ENCODE peak calls at places on chromosomes 16 and 17, in five cellular contexts. D, H, Z, I and W are unnamed samples.
A peak's percentile ranks its signal among the peaks of the same experiment; 100 is the strongest.

GRCh38 chr17:82914375-82914774 is 74.6 kb upstream of the ZNF750 start:
- DNase-seq in I (peak; percentile 10), Z (no peak), H (no peak), D (peak; percentile 59), W (no peak)

GRCh38 chr17:65433592-65433991 is 127.9 kb downstream of the AXIN2 start:
- DNase-seq in D (no peak), H (no peak), I (no peak), Z (peak; percentile 51), W (no peak)

GRCh38 chr16:1691276-1691675 is 13.2 kb downstream of the JPT2 start:
- DNase-seq in I (peak; percentile 59), H (no peak), D (no peak), Z (peak; percentile 27), W (no peak)

GRCh38 chr16:85746431-85747227 is 4.3 kb downstream of the C16orf74 start:
- DNase-seq in H (no peak), I (peak; percentile 72), D (no peak), Z (peak; percentile 37), W (no peak)

GRCh38 chr17:8122923-8123694 is 797 bp downstream of the HES7 start:
- DNase-seq in D (no peak), I (peak; percentile 67), Z (no peak), H (no peak), W (no peak)

GRCh38 chr17:49618112-49618611 is 42.5 kb downstream of the NXPH3 start:
- DNase-seq in D (no peak), I (peak; percentile 19), H (no peak), Z (no peak), W (no peak)

GRCh38 chr17:34361478-34362061 is 1.5 kb downstream of the CCL1 start:
- DNase-seq in D (peak; percentile 83), H (peak; percentile 88), Z (peak; percentile 96), I (peak; percentile 88), W (peak; percentile 90)

GRCh38 chr16:78770353-78771091 is 671.1 kb downstream of the WWOX start:
- DNase-seq in Z (no peak), D (peak; percentile 78), I (no peak), H (peak; percentile 73), W (peak; percentile 42)

GRCh38 chr16:28298511-28298878 is 6.2 kb downstream of the SBK1 start:
- DNase-seq in H (no peak), Z (no peak), I (no peak), D (no peak), W (no peak)

GRCh38 chr16:90023078-90023447 is 3.8 kb upstream of the DBNDD1 start:
- DNase-seq in D (no peak), I (peak; percentile 21), H (no peak), Z (no peak), W (no peak)

GRCh38 chr17:45170976-45171337 is 9.3 kb downstream of the HEXIM2 start:
- DNase-seq in I (peak; percentile 87), Z (peak; percentile 76), D (peak; percentile 31), H (peak; percentile 90), W (peak; percentile 82)

GRCh38 chr16:67750466-67750865 is 31.4 kb upstream of the GFOD2 start:
- DNase-seq in Z (no peak), I (no peak), H (no peak), D (no peak), W (no peak)

GRCh38 chr16:57834936-57835335 is 32.6 kb upstream of the KIFC3 start:
- DNase-seq in Z (no peak), I (peak; percentile 12), H (no peak), D (no peak), W (no peak)

GRCh38 chr16:12646490-12647274 is 157.0 kb downstream of the CPPED1 start:
- DNase-seq in Z (no peak), H (no peak), I (peak; percentile 64), D (peak; percentile 63), W (no peak)

GRCh38 chr17:42311240-42312034 is 23.1 kb downstream of the STAT5A start:
- DNase-seq in Z (peak; percentile 96), I (peak; percentile 98), H (peak; percentile 95), D (peak; percentile 57), W (peak; percentile 65)

GRCh38 chr17:38352245-38353083 is 820 bp downstream of the SOCS7 start:
- DNase-seq in H (no peak), Z (peak; percentile 22), I (peak; percentile 57), D (peak; percentile 40), W (no peak)

GRCh38 chr16:67163164-67163902 is 1.2 kb upstream of the HSF4 start:
- DNase-seq in I (peak; percentile 83), Z (peak; percentile 52), D (no peak), H (no peak), W (peak; percentile 56)

GRCh38 chr17:2122641-2123302 is 67.9 kb downstream of the HIC1 start:
- DNase-seq in H (peak; percentile 84), D (peak; percentile 34), I (peak; percentile 35), Z (peak; percentile 91), W (peak; percentile 82)

GRCh38 chr16:66606000-66606751 is 1.7 kb downstream of the CMTM3 start:
- DNase-seq in Z (no peak), D (no peak), H (no peak), I (no peak), W (no peak)

GRCh38 chr16:787978-788398 is at the start of gene RPUSD1:
- DNase-seq in Z (no peak), D (no peak), H (no peak), I (no peak), W (no peak)

GRCh38 chr17:49723423-49723822 is 15.7 kb upstream of the SLC35B1 start:
- DNase-seq in D (no peak), Z (peak; percentile 39), I (peak; percentile 16), H (no peak), W (no peak)

GRCh38 chr17:73814070-73814469 is 169.8 kb upstream of the SDK2 start:
- DNase-seq in H (no peak), Z (no peak), D (no peak), I (no peak), W (no peak)

GRCh38 chr17:34386343-34386924 is 23.4 kb upstream of the CCL1 start:
- DNase-seq in I (no peak), D (no peak), Z (no peak), H (no peak), W (no peak)